ENCODE peak calls at places on chromosomes 1 and 21, in ten cellular contexts. J is WTC11; H is left colon; E is CD8-positive, alpha-beta T cell; Q is stomach; Z is ELR; C is stimulated activated CD4-positive, alpha-beta T cell treated with anti-CD3 and anti-CD28 coated beads, Interleukin-1b, Interleukin-23, amount 100 ng/mL, for 4 hours; S is GM13976; I is NCI-H774; B is iPS DF 19.7. T is an unnamed sample.
A peak's percentile ranks its signal among the peaks of the same experiment; 100 is the strongest.

GRCh38 chr1:234969011-234969441 is 159.6 kb downstream of the TOMM20 start:
- DNase-seq in J (no peak), H (no peak), E (no peak), Q (no peak), Z (no peak), C (no peak), S (no peak), I (no peak), B (no peak), T (no peak)

GRCh38 chr1:231497629-231498152 is 30.8 kb upstream of the TSNAX start:
- DNase-seq in J (no peak), H (no peak), E (no peak), Q (no peak), Z (peak; percentile 24), C (no peak), S (no peak), I (no peak), B (no peak), T (no peak)

GRCh38 chr1:41661428-41662060 is 177.1 kb upstream of the EDN2 start:
- DNase-seq in J (no peak), H (no peak), E (peak; percentile 52), Q (no peak), Z (no peak), C (no peak), S (peak; percentile 48), I (no peak), B (no peak), T (peak; percentile 33)

GRCh38 chr1:215397843-215398242 is 169.3 kb upstream of the KCTD3 start:
- DNase-seq in J (no peak), H (no peak), E (no peak), Q (no peak), Z (no peak), C (no peak), S (no peak), I (no peak), B (no peak), T (no peak)

GRCh38 chr1:198295186-198295585 is 138.4 kb downstream of the NEK7 start:
- DNase-seq in J (no peak), H (no peak), E (no peak), Q (no peak), Z (no peak), C (no peak), S (no peak), I (no peak), B (no peak), T (no peak)

GRCh38 chr1:101165944-101166343 is 70.9 kb upstream of the S1PR1 start:
- DNase-seq in J (no peak), H (no peak), E (no peak), Q (no peak), Z (peak; percentile 29), C (no peak), S (no peak), I (no peak), B (no peak), T (no peak)

GRCh38 chr1:96979287-96979686 is 257.7 kb downstream of the PTBP2 start:
- DNase-seq in J (no peak), H (no peak), E (no peak), Q (no peak), Z (no peak), C (no peak), S (no peak), I (peak; percentile 23), B (no peak), T (peak; percentile 18)

GRCh38 chr1:192983349-192983980 is 75.7 kb downstream of the UCHL5 start:
- DNase-seq in J (no peak), H (no peak), E (no peak), Q (no peak), Z (peak; percentile 6), C (peak; percentile 1), S (peak; percentile 29), I (no peak), B (no peak), T (no peak)

GRCh38 chr1:107649023-107649422 is 316.0 kb downstream of the VAV3 start:
- DNase-seq in J (no peak), H (no peak), E (no peak), Q (no peak), Z (no peak), C (no peak), S (no peak), I (no peak), B (no peak), T (no peak)

GRCh38 chr1:228014235-228014930 is 7.6 kb downstream of the WNT3A start:
- DNase-seq in J (no peak), H (no peak), E (peak; percentile 32), Q (no peak), Z (no peak), C (no peak), S (peak; percentile 36), I (no peak), B (no peak), T (peak; percentile 75)

GRCh38 chr1:8047686-8048522 is 21.8 kb upstream of the ERRFI1 start:
- DNase-seq in J (no peak), H (no peak), E (no peak), Q (no peak), Z (peak; percentile 87), C (no peak), S (no peak), I (no peak), B (no peak), T (peak; percentile 86)

GRCh38 chr1:192941722-192942411 is 117.3 kb downstream of the UCHL5 start:
- DNase-seq in J (no peak), H (no peak), E (no peak), Q (no peak), Z (no peak), C (no peak), S (no peak), I (no peak), B (no peak), T (no peak)

GRCh38 chr1:230691615-230692014 is 22.3 kb downstream of the AGT start:
- DNase-seq in J (no peak), H (no peak), E (no peak), Q (no peak), Z (no peak), C (no peak), S (no peak), I (no peak), B (no peak), T (no peak)

GRCh38 chr1:191963781-191964455 is 194.3 kb upstream of the RGS18 start:
- DNase-seq in J (no peak), H (no peak), E (no peak), Q (no peak), Z (peak; percentile 49), C (no peak), S (no peak), I (no peak), B (no peak), T (no peak)

GRCh38 chr1:169511339-169512028 is 25.7 kb upstream of the SLC19A2 start:
- DNase-seq in J (no peak), H (no peak), E (no peak), Q (no peak), Z (peak; percentile 87), C (no peak), S (no peak), I (no peak), B (no peak), T (peak; percentile 51)

GRCh38 chr1:156657161-156657970 is 15.4 kb downstream of the BCAN start:
- DNase-seq in J (peak; percentile 90), H (peak; percentile 77), E (peak; percentile 84), Q (peak; percentile 82), Z (peak; percentile 74), C (peak; percentile 76), S (peak; percentile 84), I (peak; percentile 46), B (no peak), T (peak; percentile 78)

GRCh38 chr1:37186246-37186756 is 152.0 kb upstream of the GRIK3 start:
- DNase-seq in J (no peak), H (no peak), E (no peak), Q (no peak), Z (no peak), C (no peak), S (no peak), I (peak; percentile 51), B (no peak), T (no peak)

GRCh38 chr1:54108156-54108555 is 44.6 kb downstream of the CDCP2 start:
- DNase-seq in J (no peak), H (no peak), E (no peak), Q (no peak), Z (no peak), C (no peak), S (no peak), I (no peak), B (no peak), T (no peak)

GRCh38 chr21:39385299-39386145 is 36.6 kb upstream of the HMGN1 start:
- DNase-seq in J (no peak), H (peak; percentile 88), E (peak; percentile 69), Q (peak; percentile 92), Z (peak; percentile 77), C (peak; percentile 9), S (peak; percentile 80), I (no peak), B (no peak), T (peak; percentile 87)

GRCh38 chr1:151994956-151995355 is 1.3 kb upstream of the S100A10 start:
- DNase-seq in J (no peak), H (no peak), E (no peak), Q (no peak), Z (peak; percentile 97), C (no peak), S (no peak), I (no peak), B (no peak), T (peak; percentile 96)

GRCh38 chr1:59502009-59502691 is 205.3 kb downstream of the FGGY start:
- DNase-seq in J (no peak), H (no peak), E (no peak), Q (no peak), Z (no peak), C (no peak), S (no peak), I (no peak), B (no peak), T (peak; percentile 54)